ENCODE peak calls at places on chromosomes 16 and 17, in eight cellular contexts. One of them, this sample, is unnamed.

GRCh38 chr16:79337906-79338305 is 262.6 kb downstream of the MAF start:
- DNase-seq in activated T-cell treated with anti-CD3 and anti-CD28 coated beads for 48 hours: no peak
- DNase-seq in NB4: no peak
- DNase-seq in iPS-NIHi11: no peak
- DNase-seq in fibroblast of pulmonary artery: no peak
- DNase-seq in ureter: no peak
- DNase-seq in GOT3: no peak
- DNase-seq in HFFc6: no peak
- DNase-seq in this sample: no peak

GRCh38 chr17:80431246-80432195 is 16.6 kb downstream of the ENDOV start:
- DNase-seq in activated T-cell treated with anti-CD3 and anti-CD28 coated beads for 48 hours: no peak
- DNase-seq in NB4: no peak
- DNase-seq in iPS-NIHi11: no peak
- DNase-seq in fibroblast of pulmonary artery: no peak
- DNase-seq in ureter: no peak
- DNase-seq in GOT3: no peak
- DNase-seq in HFFc6: no peak
- DNase-seq in this sample: no peak

GRCh38 chr17:44088254-44088653 is 17.7 kb downstream of the G6PC3 start:
- DNase-seq in activated T-cell treated with anti-CD3 and anti-CD28 coated beads for 48 hours: no peak
- DNase-seq in NB4: no peak
- DNase-seq in iPS-NIHi11: no peak
- DNase-seq in fibroblast of pulmonary artery: no peak
- DNase-seq in ureter: no peak
- DNase-seq in GOT3: no peak
- DNase-seq in HFFc6: no peak
- DNase-seq in this sample: no peak

GRCh38 chr17:21287703-21288449 is 3.4 kb downstream of the MAP2K3 start:
- DNase-seq in activated T-cell treated with anti-CD3 and anti-CD28 coated beads for 48 hours: peak; percentile 95
- DNase-seq in NB4: peak; percentile 99
- DNase-seq in iPS-NIHi11: peak; percentile 59
- DNase-seq in fibroblast of pulmonary artery: peak; percentile 97
- DNase-seq in ureter: peak; percentile 98
- DNase-seq in GOT3: peak; percentile 87
- DNase-seq in HFFc6: peak; percentile 95
- DNase-seq in this sample: peak; percentile 99

GRCh38 chr17:4444782-4445473 is 11.2 kb downstream of the SPNS3 start:
- DNase-seq in activated T-cell treated with anti-CD3 and anti-CD28 coated beads for 48 hours: no peak
- DNase-seq in NB4: no peak
- DNase-seq in iPS-NIHi11: no peak
- DNase-seq in fibroblast of pulmonary artery: no peak
- DNase-seq in ureter: peak; percentile 75
- DNase-seq in GOT3: no peak
- DNase-seq in HFFc6: no peak
- DNase-seq in this sample: peak; percentile 88

GRCh38 chr16:70674221-70675014 is 11.4 kb downstream of the MTSS2 start:
- DNase-seq in activated T-cell treated with anti-CD3 and anti-CD28 coated beads for 48 hours: no peak
- DNase-seq in NB4: no peak
- DNase-seq in iPS-NIHi11: no peak
- DNase-seq in fibroblast of pulmonary artery: no peak
- DNase-seq in ureter: no peak
- DNase-seq in GOT3: no peak
- DNase-seq in HFFc6: no peak
- DNase-seq in this sample: no peak

GRCh38 chr16:56855936-56856335 is 9.1 kb upstream of the SLC12A3 start:
- DNase-seq in activated T-cell treated with anti-CD3 and anti-CD28 coated beads for 48 hours: no peak
- DNase-seq in NB4: no peak
- DNase-seq in iPS-NIHi11: no peak
- DNase-seq in fibroblast of pulmonary artery: no peak
- DNase-seq in ureter: no peak
- DNase-seq in GOT3: no peak
- DNase-seq in HFFc6: no peak
- DNase-seq in this sample: no peak

GRCh38 chr17:45265823-45266222 is 3.9 kb upstream of the SPATA32 start:
- DNase-seq in activated T-cell treated with anti-CD3 and anti-CD28 coated beads for 48 hours: no peak
- DNase-seq in NB4: no peak
- DNase-seq in iPS-NIHi11: no peak
- DNase-seq in fibroblast of pulmonary artery: peak; percentile 65
- DNase-seq in ureter: no peak
- DNase-seq in GOT3: peak; percentile 34
- DNase-seq in HFFc6: peak; percentile 86
- DNase-seq in this sample: peak; percentile 90

GRCh38 chr17:58986005-58986404 is 120.7 kb downstream of the TRIM37 start:
- DNase-seq in activated T-cell treated with anti-CD3 and anti-CD28 coated beads for 48 hours: no peak
- DNase-seq in NB4: no peak
- DNase-seq in iPS-NIHi11: no peak
- DNase-seq in fibroblast of pulmonary artery: peak; percentile 26
- DNase-seq in ureter: no peak
- DNase-seq in GOT3: no peak
- DNase-seq in HFFc6: no peak
- DNase-seq in this sample: no peak

GRCh38 chr17:44378171-44378705 is 11.2 kb downstream of the ITGA2B start:
- DNase-seq in activated T-cell treated with anti-CD3 and anti-CD28 coated beads for 48 hours: no peak
- DNase-seq in NB4: no peak
- DNase-seq in iPS-NIHi11: no peak
- DNase-seq in fibroblast of pulmonary artery: no peak
- DNase-seq in ureter: no peak
- DNase-seq in GOT3: no peak
- DNase-seq in HFFc6: no peak
- DNase-seq in this sample: no peak

GRCh38 chr16:87780385-87780989 is 14.7 kb upstream of the KLHDC4 start:
- DNase-seq in activated T-cell treated with anti-CD3 and anti-CD28 coated beads for 48 hours: peak; percentile 58
- DNase-seq in NB4: peak; percentile 100
- DNase-seq in iPS-NIHi11: no peak
- DNase-seq in fibroblast of pulmonary artery: peak; percentile 74
- DNase-seq in ureter: no peak
- DNase-seq in GOT3: no peak
- DNase-seq in HFFc6: no peak
- DNase-seq in this sample: peak; percentile 27

GRCh38 chr16:4389051-4389955 is 17.7 kb downstream of the VASN start:
- DNase-seq in activated T-cell treated with anti-CD3 and anti-CD28 coated beads for 48 hours: no peak
- DNase-seq in NB4: no peak
- DNase-seq in iPS-NIHi11: no peak
- DNase-seq in fibroblast of pulmonary artery: no peak
- DNase-seq in ureter: no peak
- DNase-seq in GOT3: no peak
- DNase-seq in HFFc6: no peak
- DNase-seq in this sample: no peak

GRCh38 chr17:82273327-82274133 is at the start of gene CSNK1D:
- DNase-seq in activated T-cell treated with anti-CD3 and anti-CD28 coated beads for 48 hours: peak; percentile 94
- DNase-seq in NB4: peak; percentile 86
- DNase-seq in iPS-NIHi11: peak; percentile 99
- DNase-seq in fibroblast of pulmonary artery: peak; percentile 83
- DNase-seq in ureter: peak; percentile 93
- DNase-seq in GOT3: peak; percentile 81
- DNase-seq in HFFc6: peak; percentile 63
- DNase-seq in this sample: peak; percentile 80

This sample was measured in A172.